ENCODE peak calls at places on chromosome 1, in seven cellular contexts. J, I, U, P, H, M and D are unnamed samples.

GRCh38 chr1:15952317-15953258 is 23.3 kb downstream of the ZBTB17 start:
- DNase-seq in J (peak; percentile 38), I (no peak), U (no peak), P (no peak), H (no peak), M (no peak), D (peak; percentile 97)

GRCh38 chr1:225428879-225429455 is 1.1 kb upstream of the LBR start:
- DNase-seq in J (no peak), I (no peak), U (peak; percentile 61), P (no peak), H (no peak), M (no peak), D (no peak)

GRCh38 chr1:233625087-233625486 is 11.2 kb downstream of the KCNK1 start:
- DNase-seq in J (no peak), I (no peak), U (no peak), P (no peak), H (no peak), M (no peak), D (no peak)

GRCh38 chr1:62396871-62397270 is 40.0 kb upstream of the USP1 start:
- DNase-seq in J (no peak), I (no peak), U (no peak), P (no peak), H (no peak), M (no peak), D (no peak)

GRCh38 chr1:107196973-107197562 is 56.2 kb downstream of the NTNG1 start:
- DNase-seq in J (peak; percentile 15), I (no peak), U (peak; percentile 26), P (peak; percentile 36), H (peak; percentile 62), M (no peak), D (peak; percentile 35)

GRCh38 chr1:84078108-84078823 is 65.8 kb upstream of the PRKACB start:
- DNase-seq in J (no peak), I (no peak), U (no peak), P (no peak), H (peak; percentile 79), M (no peak), D (peak; percentile 15)

GRCh38 chr1:111621050-111621449 is 1.5 kb downstream of the RAP1A start:
- DNase-seq in J (no peak), I (no peak), U (no peak), P (no peak), H (no peak), M (no peak), D (no peak)

GRCh38 chr1:86423873-86424272 is at the start of gene CLCA2:
- DNase-seq in J (no peak), I (no peak), U (no peak), P (no peak), H (no peak), M (no peak), D (no peak)

GRCh38 chr1:98388431-98388830 is 273.1 kb upstream of the SNX7 start:
- DNase-seq in J (no peak), I (no peak), U (peak; percentile 20), P (no peak), H (no peak), M (no peak), D (no peak)

GRCh38 chr1:154752273-154753030 is 117.6 kb downstream of the KCNN3 start:
- DNase-seq in J (no peak), I (no peak), U (no peak), P (no peak), H (no peak), M (no peak), D (no peak)

GRCh38 chr1:84972377-84972987 is 24.4 kb downstream of the MCOLN2 start:
- DNase-seq in J (no peak), I (no peak), U (no peak), P (no peak), H (no peak), M (no peak), D (no peak)

GRCh38 chr1:11531314-11531870 is 52.4 kb downstream of the DISP3 start:
- DNase-seq in J (no peak), I (no peak), U (no peak), P (no peak), H (no peak), M (no peak), D (peak; percentile 28)

GRCh38 chr1:11531943-11532342 is 53.0 kb downstream of the DISP3 start:
- DNase-seq in J (no peak), I (no peak), U (no peak), P (no peak), H (no peak), M (no peak), D (no peak)

GRCh38 chr1:11529330-11529729 is 50.4 kb downstream of the DISP3 start:
- DNase-seq in J (no peak), I (no peak), U (no peak), P (no peak), H (no peak), M (no peak), D (no peak)

GRCh38 chr1:11529763-11530730 is 51.1 kb downstream of the DISP3 start:
- DNase-seq in J (no peak), I (no peak), U (no peak), P (no peak), H (no peak), M (no peak), D (no peak)

DNA sequence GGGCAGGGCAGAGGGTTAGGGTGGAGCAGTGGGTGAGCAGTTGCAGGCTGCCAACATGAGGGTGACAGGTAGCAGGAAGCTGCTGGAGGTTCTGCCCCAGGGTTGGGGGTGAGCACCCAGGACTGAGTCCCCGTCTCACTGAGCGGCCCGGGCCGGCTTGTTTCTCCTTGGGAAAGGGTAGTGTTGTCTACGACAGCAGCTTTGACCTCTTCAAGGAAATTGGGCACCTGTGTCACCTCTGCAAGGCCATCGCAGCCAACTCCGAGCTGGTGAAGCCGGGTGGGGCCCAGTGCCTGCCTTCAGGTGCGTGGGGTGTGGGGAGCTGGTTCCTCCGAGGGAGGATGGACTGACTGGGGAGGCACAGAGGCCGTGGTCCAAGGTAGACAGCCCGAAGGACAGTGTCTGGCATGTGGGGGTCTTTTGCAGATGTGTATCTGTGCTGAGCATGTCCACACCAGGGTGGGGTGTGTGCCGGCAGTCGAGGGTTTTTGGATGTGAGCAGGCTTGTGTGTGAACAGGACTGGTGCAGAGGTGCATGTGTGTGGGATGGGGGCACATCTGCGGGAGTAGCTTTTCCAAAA is 51.9 kb downstream of the DISP3 start:
- DNase-seq in J (no peak), I (no peak), U (no peak), P (no peak), H (no peak), M (no peak), D (no peak)
- TF ChIP-seq JUND in J (no peak), I (no peak), U (no peak), P (no peak), H (no peak), M (no peak), D (no peak)

GRCh38 chr1:226632169-226632884 is 83.8 kb downstream of the STUM start:
- DNase-seq in J (no peak), I (no peak), U (no peak), P (no peak), H (no peak), M (no peak), D (no peak)
- TF ChIP-seq JUND in J (no peak), I (no peak), U (no peak), P (no peak), H (no peak), M (no peak), D (no peak)

GRCh38 chr1:20496241-20496661 is 10.2 kb upstream of the CAMK2N1 start:
- DNase-seq in J (peak; percentile 99), I (no peak), U (no peak), P (peak; percentile 65), H (no peak), M (peak; percentile 6), D (no peak)
- TF ChIP-seq JUND in J (no peak), I (no peak), U (no peak), P (no peak), H (no peak), M (peak; percentile 88), D (no peak)

GRCh38 chr1:215793210-215793609 is 226.1 kb downstream of the KCTD3 start:
- DNase-seq in J (no peak), I (peak; percentile 17), U (no peak), P (no peak), H (no peak), M (no peak), D (no peak)
- TF ChIP-seq JUND in J (no peak), I (no peak), U (no peak), P (no peak), H (no peak), M (peak; percentile 44), D (no peak)

GRCh38 chr1:110088739-110089316 is 18.4 kb upstream of the ALX3 start:
- DNase-seq in J (no peak), I (no peak), U (no peak), P (no peak), H (no peak), M (no peak), D (no peak)
- TF ChIP-seq JUND in J (no peak), I (no peak), U (no peak), P (no peak), H (no peak), M (no peak), D (no peak)

DNA sequence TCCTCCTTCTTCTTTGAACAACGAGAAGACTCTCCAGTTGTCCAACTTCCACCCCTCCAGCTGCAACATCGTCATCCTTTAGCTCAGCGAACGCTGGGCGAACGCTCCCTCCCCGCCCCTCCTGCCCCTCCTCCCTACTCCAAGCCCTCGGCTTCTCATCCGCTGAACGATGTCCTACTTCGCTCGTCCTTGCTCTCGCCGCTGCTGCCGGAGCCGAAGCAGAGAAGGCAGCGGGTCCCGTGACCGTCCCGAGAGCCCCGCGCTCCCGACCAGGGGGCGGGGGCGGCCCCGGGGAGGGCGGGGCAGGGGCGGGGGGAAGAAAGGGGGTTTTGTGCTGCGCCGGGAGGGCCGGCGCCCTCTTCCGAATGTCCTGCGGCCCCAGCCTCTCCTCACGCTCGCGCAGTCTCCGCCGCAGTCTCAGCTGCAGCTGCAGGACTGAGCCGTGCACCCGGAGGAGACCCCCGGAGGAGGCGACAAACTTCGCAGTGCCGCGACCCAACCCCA is at the start of gene BCAN:
- DNase-seq in J (no peak), I (no peak), U (no peak), P (no peak), H (peak; percentile 80), M (peak; percentile 86), D (peak; percentile 55)
- TF ChIP-seq JUND in J (no peak), I (no peak), U (no peak), P (no peak), H (no peak), M (no peak), D (no peak)